ENCODE peak calls at places on chromosomes 12 and 14, in six cellular contexts. Y, O, T, I, M and V are unnamed samples.
A peak's percentile ranks its signal among the peaks of the same experiment; 100 is the strongest.

GRCh38 chr12:79900951-79901350 is 33.9 kb downstream of the PPP1R12A start:
- DNase-seq in I (no peak), M (no peak), Y (no peak), O (no peak), T (no peak), V (no peak)

GRCh38 chr14:31969841-31970240 is 107.3 kb upstream of the ARHGAP5 start:
- DNase-seq in I (no peak), T (no peak), M (no peak), Y (no peak), O (no peak), V (no peak)

GRCh38 chr12:49662998-49663843 is 39.9 kb downstream of the PRPF40B start:
- DNase-seq in M (peak; percentile 75), Y (peak; percentile 56), T (no peak), I (peak; percentile 89), O (peak; percentile 48), V (peak; percentile 65)

GRCh38 chr14:40417777-40418401 is 985.7 kb upstream of the FBXO33 start:
- DNase-seq in M (no peak), I (no peak), T (peak; percentile 4), Y (no peak), O (no peak), V (no peak)

GRCh38 chr12:8911606-8912268 is 2.6 kb upstream of the PHC1 start:
- DNase-seq in Y (no peak), T (no peak), I (no peak), O (no peak), M (peak; percentile 13), V (no peak)

GRCh38 chr12:130441771-130442760 is 104.4 kb downstream of the PIWIL1 start:
- DNase-seq in Y (no peak), M (no peak), I (peak; percentile 35), O (no peak), T (no peak), V (no peak)

GRCh38 chr12:40325349-40325960 is 100.7 kb downstream of the LRRK2 start:
- DNase-seq in M (peak; percentile 60), Y (no peak), I (no peak), T (peak; percentile 73), O (no peak), V (no peak)

GRCh38 chr12:6416596-6416995 is 28.2 kb upstream of the CD27 start:
- DNase-seq in T (no peak), M (no peak), I (no peak), O (no peak), Y (no peak), V (no peak)

GRCh38 chr12:16012086-16012485 is 101.0 kb downstream of the DERA start:
- DNase-seq in M (no peak), T (peak; percentile 16), Y (no peak), O (no peak), I (peak; percentile 70), V (no peak)

GRCh38 chr14:28294834-28295440 is 471.6 kb upstream of the FOXG1 start:
- DNase-seq in O (no peak), Y (no peak), I (no peak), T (no peak), M (peak; percentile 47), V (no peak)

GRCh38 chr12:63821781-63822251 is 22.7 kb upstream of the SRGAP1 start:
- DNase-seq in I (no peak), T (peak; percentile 55), Y (no peak), O (no peak), M (no peak), V (no peak)

GRCh38 chr12:116039081-116039480 is 238.4 kb downstream of the MED13L start:
- DNase-seq in O (no peak), I (no peak), Y (no peak), T (peak; percentile 85), M (no peak), V (no peak)

GRCh38 chr14:50928002-50928635 is 16.2 kb downstream of the PYGL start:
- DNase-seq in T (no peak), I (no peak), Y (no peak), M (no peak), O (no peak), V (no peak)

GRCh38 chr14:29459967-29460366 is 467.7 kb downstream of the PRKD1 start:
- DNase-seq in Y (no peak), T (no peak), M (no peak), I (no peak), O (no peak), V (no peak)

GRCh38 chr14:20197459-20197858 is 6.8 kb downstream of the OR11G2 start:
- DNase-seq in I (no peak), O (no peak), M (no peak), Y (no peak), T (no peak), V (no peak)

GRCh38 chr12:8951744-8952143 is 2.3 kb upstream of the M6PR start:
- DNase-seq in I (no peak), M (no peak), Y (no peak), T (no peak), O (no peak), V (no peak)

GRCh38 chr12:124442772-124443445 is 124.5 kb downstream of the NCOR2 start:
- DNase-seq in M (no peak), O (no peak), T (no peak), Y (no peak), I (no peak), V (no peak)

GRCh38 chr12:4164591-4165558 is 108.7 kb upstream of the CCND2 start:
- DNase-seq in I (peak; percentile 70), T (no peak), O (peak; percentile 60), M (peak; percentile 69), Y (peak; percentile 39), V (peak; percentile 64)

GRCh38 chr14:79645753-79646362 is 565.4 kb downstream of the DIO2 start:
- DNase-seq in I (no peak), T (no peak), Y (no peak), M (no peak), O (no peak), V (no peak)

GRCh38 chr12:20150835-20151234 is 217.5 kb upstream of the PDE3A start:
- DNase-seq in O (no peak), M (no peak), I (no peak), T (no peak), Y (no peak), V (no peak)